ENCODE peak calls at places on chromosomes 16 and 17, in four cellular contexts. X, Z, I and A are unnamed samples.
A peak's percentile ranks its signal among the peaks of the same experiment; 100 is the strongest.

GRCh38 chr17:43673516-43674323 is 12.0 kb upstream of the MEOX1 start:
- DNase-seq in X (peak; percentile 68), Z (peak; percentile 83), I (peak; percentile 61), A (peak; percentile 83)

GRCh38 chr17:79950711-79951110 is 85.0 kb downstream of the TBC1D16 start:
- DNase-seq in X (no peak), Z (peak; percentile 67), I (no peak), A (peak; percentile 74)

GRCh38 chr17:64411999-64412771 is 21.5 kb upstream of the PECAM1 start:
- DNase-seq in X (peak; percentile 50), Z (peak; percentile 80), I (no peak), A (no peak)

GRCh38 chr17:35314415-35315216 is 58.8 kb downstream of the SLFN11 start:
- DNase-seq in X (no peak), Z (no peak), I (no peak), A (no peak)

GRCh38 chr16:83113317-83113716 is 486.5 kb downstream of the CDH13 start:
- DNase-seq in X (no peak), Z (no peak), I (no peak), A (no peak)

GRCh38 chr16:23058576-23058975 is 90.7 kb downstream of the USP31 start:
- DNase-seq in X (no peak), Z (no peak), I (no peak), A (no peak)

GRCh38 chr17:66171692-66172091 is 20.2 kb downstream of the CEP112 start:
- DNase-seq in X (no peak), Z (no peak), I (no peak), A (no peak)

GRCh38 chr17:15883617-15884111 is 61.3 kb upstream of the ADORA2B start:
- DNase-seq in X (no peak), Z (no peak), I (no peak), A (no peak)

GRCh38 chr17:61201211-61201610 is 198.4 kb upstream of the TBX2 start:
- DNase-seq in X (no peak), Z (no peak), I (no peak), A (no peak)

GRCh38 chr17:77451271-77451893 is 310.6 kb downstream of the SEC14L1 start:
- DNase-seq in X (peak; percentile 67), Z (peak; percentile 89), I (peak; percentile 66), A (peak; percentile 87)

GRCh38 chr17:7579001-7579838 is at the start of gene CD68:
- DNase-seq in X (peak; percentile 79), Z (peak; percentile 90), I (no peak), A (no peak)

GRCh38 chr16:72502654-72503005 is 330.7 kb upstream of the PMFBP1 start:
- DNase-seq in X (no peak), Z (no peak), I (no peak), A (no peak)

DNA sequence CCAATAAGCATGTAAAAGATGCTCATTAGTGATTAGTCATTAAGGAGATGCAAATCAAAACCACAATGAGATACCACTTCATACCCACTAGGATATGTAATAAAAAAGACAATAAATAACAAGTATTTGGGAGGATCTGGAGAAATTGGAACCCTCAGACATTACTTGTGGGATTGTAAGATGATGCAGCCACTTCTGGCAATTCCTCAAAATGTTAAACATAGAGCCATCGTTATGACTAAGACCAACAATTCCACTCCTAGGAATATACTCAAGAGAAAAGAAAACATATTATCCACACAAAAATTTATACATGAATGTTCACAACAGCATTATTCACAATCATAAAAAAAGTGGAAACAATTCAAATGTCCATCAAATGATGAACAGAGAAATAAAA is 336.2 kb upstream of the PMFBP1 start:
- DNase-seq in X (no peak), Z (no peak), I (no peak), A (no peak)
- TF ChIP-seq CTCF in X (no peak), Z (no peak), I (no peak), A (no peak)

GRCh38 chr17:38605852-38606645 is at the start of gene SRCIN1:
- DNase-seq in X (peak; percentile 70), Z (peak; percentile 73), I (peak; percentile 50), A (no peak)

GRCh38 chr17:38608648-38609047 is 2.9 kb upstream of the SRCIN1 start:
- DNase-seq in X (no peak), Z (no peak), I (peak; percentile 65), A (no peak)

GRCh38 chr17:38604479-38605229 is 1.1 kb downstream of the SRCIN1 start:
- DNase-seq in X (no peak), Z (no peak), I (no peak), A (no peak)

GRCh38 chr17:38605230-38605851 is 411 bp downstream of the SRCIN1 start:
- DNase-seq in X (no peak), Z (no peak), I (no peak), A (no peak)

GRCh38 chr17:38606646-38607611 is 1.2 kb upstream of the SRCIN1 start:
- DNase-seq in X (peak; percentile 33), Z (peak; percentile 88), I (peak; percentile 11), A (no peak)
- TF ChIP-seq CTCF in X (no peak), Z (no peak), I (no peak), A (no peak)

GRCh38 chr17:17810374-17811248 is 26.2 kb downstream of the SREBF1 start:
- DNase-seq in X (no peak), Z (no peak), I (no peak), A (no peak)

GRCh38 chr17:17811381-17812210 is 25.2 kb downstream of the SREBF1 start:
- DNase-seq in X (no peak), Z (no peak), I (no peak), A (no peak)

GRCh38 chr17:17807440-17807839 is 29.3 kb downstream of the SREBF1 start:
- DNase-seq in X (no peak), Z (no peak), I (no peak), A (no peak)

GRCh38 chr17:17808706-17809432 is 27.9 kb downstream of the SREBF1 start:
- DNase-seq in X (no peak), Z (peak; percentile 86), I (no peak), A (no peak)

DNA sequence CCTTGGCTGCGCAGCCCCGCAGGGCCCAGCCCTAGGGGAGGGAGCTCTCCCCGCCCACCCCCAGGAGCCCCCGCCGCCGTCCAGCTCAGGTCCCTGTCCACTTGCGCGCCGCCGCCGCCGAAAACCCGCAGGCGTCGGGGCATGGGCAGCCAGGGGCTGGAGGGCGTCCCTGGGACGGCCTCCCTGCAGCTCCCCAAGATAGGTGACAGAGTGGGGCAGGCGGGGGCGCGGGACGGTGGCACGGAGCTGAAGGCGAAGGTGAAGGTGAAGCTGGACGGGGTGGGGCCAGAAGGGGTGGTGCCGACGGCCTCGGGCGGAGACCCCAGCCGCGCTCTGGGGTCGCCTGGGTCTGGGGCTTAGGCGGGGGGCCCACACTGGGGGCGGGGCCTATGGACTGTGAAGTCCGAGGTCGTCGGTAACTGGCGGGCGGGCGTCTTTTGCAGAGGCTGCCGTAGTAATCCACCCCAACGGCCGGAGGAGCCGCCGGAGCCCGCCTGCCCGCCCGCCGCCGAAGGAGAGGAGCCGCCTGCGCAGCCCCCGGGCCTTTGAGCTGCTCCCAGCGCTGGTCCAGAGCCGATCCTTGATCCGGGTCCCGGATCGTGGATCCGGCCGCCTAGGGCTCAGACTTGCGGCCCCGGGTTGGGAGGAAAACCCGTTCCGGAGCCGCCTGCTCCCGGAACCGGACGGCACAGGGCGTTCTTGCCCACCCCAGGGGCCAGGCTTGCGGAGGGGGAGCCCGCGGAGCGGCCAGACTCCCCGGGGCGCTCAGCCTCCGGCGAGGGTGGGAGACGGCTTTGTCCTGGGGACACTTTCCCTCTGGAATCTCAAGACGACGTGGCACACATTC is 27.0 kb downstream of the SREBF1 start:
- DNase-seq in X (peak; percentile 69), Z (peak; percentile 86), I (peak; percentile 55), A (peak; percentile 82)
- TF ChIP-seq CTCF in X (no peak), Z (no peak), I (no peak), A (no peak)

GRCh38 chr17:45227631-45228120 is 6.0 kb downstream of the FMNL1 start:
- DNase-seq in X (no peak), Z (no peak), I (no peak), A (no peak)

GRCh38 chr17:45228121-45228941 is 6.6 kb downstream of the FMNL1 start:
- DNase-seq in X (no peak), Z (no peak), I (no peak), A (no peak)

GRCh38 chr17:45230410-45230786 is 8.7 kb downstream of the FMNL1 start:
- DNase-seq in X (no peak), Z (no peak), I (no peak), A (no peak)

GRCh38 chr17:45229681-45230409 is 8.2 kb downstream of the FMNL1 start:
- DNase-seq in X (peak; percentile 45), Z (no peak), I (no peak), A (no peak)

DNA sequence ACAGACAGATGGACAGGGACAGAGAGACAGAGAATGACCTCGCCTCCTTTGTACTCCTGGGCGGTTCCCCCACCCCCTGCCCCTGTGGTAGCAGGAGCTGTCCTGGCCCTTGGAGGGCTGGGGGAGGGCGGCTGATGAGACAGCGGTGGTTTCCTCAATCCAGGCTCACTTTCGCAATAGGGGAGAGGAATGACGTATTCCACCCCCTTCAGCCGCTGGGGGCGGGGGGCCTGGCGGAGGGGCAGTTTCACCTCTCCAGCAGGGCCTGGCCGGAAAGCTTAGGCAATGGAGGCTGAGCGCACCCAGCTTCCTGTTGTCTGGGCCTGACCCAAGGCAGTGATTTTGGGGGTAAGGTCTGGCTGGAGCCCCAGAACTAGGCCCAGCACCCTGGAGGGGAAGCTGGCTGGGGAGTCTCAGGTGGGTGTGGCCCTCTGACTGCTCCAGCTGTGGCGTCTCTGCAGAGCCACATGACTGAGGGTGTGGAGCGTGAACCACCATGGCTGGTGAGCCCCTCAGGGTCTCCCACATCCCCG is 7.4 kb downstream of the FMNL1 start:
- DNase-seq in X (peak; percentile 90), Z (peak; percentile 96), I (no peak), A (no peak)
- TF ChIP-seq CTCF in X (no peak), Z (no peak), I (no peak), A (no peak)

GRCh38 chr17:17553217-17554195 is 38.0 kb downstream of the PEMT start:
- DNase-seq in X (no peak), Z (no peak), I (no peak), A (no peak)
- TF ChIP-seq CTCF in X (no peak), Z (no peak), I (no peak), A (no peak)

DNA sequence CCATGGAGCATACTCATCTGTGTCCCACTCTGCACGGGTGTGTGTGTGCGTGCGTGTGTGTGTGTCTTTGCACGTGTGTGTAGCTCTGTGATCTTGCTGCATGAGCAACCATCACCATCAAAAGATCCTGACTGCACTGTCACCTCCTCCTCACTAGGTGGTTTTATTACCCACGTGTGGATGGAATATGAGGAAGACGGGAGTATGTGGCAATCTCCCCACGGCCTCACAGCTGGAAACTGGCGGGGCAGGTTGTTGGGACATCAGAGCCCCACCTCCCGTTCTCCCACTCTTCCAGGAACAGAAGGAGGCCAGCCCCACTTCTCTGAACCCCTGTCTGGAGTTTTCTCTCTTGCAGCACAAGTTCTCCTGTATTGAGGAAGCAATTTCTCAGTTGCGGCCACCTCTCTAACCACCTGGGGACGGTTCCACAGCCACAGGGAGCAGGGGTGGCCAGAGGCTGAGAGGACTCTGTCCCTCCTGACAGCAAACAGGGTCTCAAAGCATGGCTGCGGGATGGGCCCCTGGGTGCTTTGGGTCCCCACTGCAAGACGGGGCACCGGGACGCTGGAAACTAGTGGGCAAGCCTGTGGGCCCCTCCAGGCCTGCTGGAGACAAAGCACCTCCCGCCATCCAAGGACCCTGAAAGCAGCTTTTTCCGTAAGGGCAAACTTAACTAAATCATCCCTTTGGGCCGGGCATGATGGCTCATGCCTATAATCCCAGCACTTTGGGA is 27.9 kb upstream of the ATP2C2 start:
- DNase-seq in X (no peak), Z (no peak), I (peak; percentile 89), A (no peak)
- TF ChIP-seq CTCF in X (no peak), Z (peak; percentile 18), I (peak; percentile 66), A (peak; percentile 17)

GRCh38 chr17:51119415-51120356 is 982 bp downstream of the SPAG9 start:
- DNase-seq in X (peak; percentile 48), Z (peak; percentile 81), I (peak; percentile 26), A (peak; percentile 70)
- TF ChIP-seq CTCF in X (peak; percentile 12), Z (no peak), I (peak; percentile 45), A (peak; percentile 44)